ENCODE peak calls at places on chromosome 10, in five cellular contexts. Y is A549, D is HepG2, L is GM12878, Z is endothelial cell of umbilical vein. H is an unnamed sample.

GRCh38 chr10:31457858-31458257 is 138.8 kb downstream of the ZEB1 start:
- DNase-seq in L (no peak), D (no peak), Z (no peak), Y (no peak), H (no peak)

GRCh38 chr10:105675333-105675732 is 1034.2 kb downstream of the SORCS3 start:
- DNase-seq in D (no peak), Y (no peak), L (no peak), Z (no peak), H (no peak)

GRCh38 chr10:11693376-11693775 is 48.8 kb upstream of the ECHDC3 start:
- DNase-seq in Z (no peak), D (no peak), Y (no peak), L (no peak), H (no peak)

GRCh38 chr10:67670401-67670800 is 25.6 kb downstream of the CTNNA3 start:
- DNase-seq in D (no peak), Z (peak), L (no peak), Y (no peak), H (no peak)

GRCh38 chr10:92714872-92715271 is 25.1 kb downstream of the HHEX start:
- DNase-seq in Y (no peak), L (no peak), D (no peak), Z (no peak), H (no peak)

GRCh38 chr10:106078796-106079576 is 1085.5 kb downstream of the SORCS1 start:
- DNase-seq in Z (no peak), L (no peak), Y (no peak), D (no peak), H (no peak)

GRCh38 chr10:35219292-35219691 is 92.6 kb downstream of the CREM start:
- DNase-seq in D (no peak), Z (no peak), L (no peak), Y (no peak), H (no peak)

GRCh38 chr10:95478935-95479334 is 82.2 kb downstream of the SORBS1 start:
- DNase-seq in Z (peak), Y (no peak), D (no peak), L (no peak), H (no peak)

GRCh38 chr10:14774214-14774580 is 500 bp downstream of the FAM107B start:
- DNase-seq in Z (no peak), Y (no peak), D (no peak), L (no peak), H (no peak)

GRCh38 chr10:132710036-132710686 is 75.8 kb downstream of the NKX6-2 start:
- DNase-seq in Z (no peak), Y (no peak), L (no peak), D (no peak), H (no peak)
- TF ChIP-seq MAX in Z (no peak), Y (no peak), L (no peak), D (no peak), H (no peak)

GRCh38 chr10:132399117-132400035 is 2.4 kb downstream of the PWWP2B start:
- DNase-seq in D (no peak), Y (no peak), Z (no peak), L (no peak), H (no peak)
- TF ChIP-seq POLR2A in D (no peak), Y (no peak), Z (no peak), L (no peak), H (no peak)

GRCh38 chr10:21954690-21955089 is 48.8 kb downstream of the DNAJC1 start:
- DNase-seq in L (no peak), Z (no peak), Y (no peak), D (no peak), H (no peak)

GRCh38 chr10:21950566-21950965 is 53.0 kb downstream of the DNAJC1 start:
- DNase-seq in L (no peak), Z (no peak), D (no peak), Y (no peak), H (no peak)

GRCh38 chr10:21954132-21954531 is 49.4 kb downstream of the DNAJC1 start:
- DNase-seq in L (no peak), D (no peak), Z (no peak), Y (no peak), H (no peak)

DNA sequence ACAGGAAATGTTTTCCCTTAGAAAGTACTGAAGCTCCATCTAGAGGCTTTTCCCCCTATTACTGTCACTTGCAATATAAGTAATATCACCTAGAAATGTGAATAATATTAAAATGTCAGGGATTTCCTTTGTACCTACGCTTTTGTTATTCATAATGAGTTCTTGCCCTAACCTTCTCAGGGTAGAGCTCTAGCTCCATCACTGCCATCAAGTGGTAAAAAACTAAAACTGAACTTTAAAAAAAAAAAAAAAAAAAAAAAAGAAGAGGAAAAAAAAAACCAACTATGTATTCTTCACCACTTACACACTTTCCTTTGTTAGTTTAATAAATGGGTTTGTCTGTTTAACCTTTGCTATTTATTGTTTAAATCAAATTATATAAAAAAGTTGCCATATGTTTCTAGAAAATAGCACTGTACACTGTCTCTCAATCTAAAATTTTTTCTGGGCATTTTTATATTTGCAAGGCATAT is 49.9 kb downstream of the DNAJC1 start:
- DNase-seq in D (peak), L (no peak), Z (peak), Y (peak), H (peak)
- TF ChIP-seq MYC in D (no peak), L (no peak), Z (no peak), Y (no peak), H (no peak)

GRCh38 chr10:47299989-47300931 is at the start of gene GDF10:
- DNase-seq in D (peak), Z (no peak), Y (no peak), L (no peak), H (no peak)
- TF ChIP-seq MAX in D (peak), Z (no peak), Y (no peak), L (no peak), H (no peak)

DNA sequence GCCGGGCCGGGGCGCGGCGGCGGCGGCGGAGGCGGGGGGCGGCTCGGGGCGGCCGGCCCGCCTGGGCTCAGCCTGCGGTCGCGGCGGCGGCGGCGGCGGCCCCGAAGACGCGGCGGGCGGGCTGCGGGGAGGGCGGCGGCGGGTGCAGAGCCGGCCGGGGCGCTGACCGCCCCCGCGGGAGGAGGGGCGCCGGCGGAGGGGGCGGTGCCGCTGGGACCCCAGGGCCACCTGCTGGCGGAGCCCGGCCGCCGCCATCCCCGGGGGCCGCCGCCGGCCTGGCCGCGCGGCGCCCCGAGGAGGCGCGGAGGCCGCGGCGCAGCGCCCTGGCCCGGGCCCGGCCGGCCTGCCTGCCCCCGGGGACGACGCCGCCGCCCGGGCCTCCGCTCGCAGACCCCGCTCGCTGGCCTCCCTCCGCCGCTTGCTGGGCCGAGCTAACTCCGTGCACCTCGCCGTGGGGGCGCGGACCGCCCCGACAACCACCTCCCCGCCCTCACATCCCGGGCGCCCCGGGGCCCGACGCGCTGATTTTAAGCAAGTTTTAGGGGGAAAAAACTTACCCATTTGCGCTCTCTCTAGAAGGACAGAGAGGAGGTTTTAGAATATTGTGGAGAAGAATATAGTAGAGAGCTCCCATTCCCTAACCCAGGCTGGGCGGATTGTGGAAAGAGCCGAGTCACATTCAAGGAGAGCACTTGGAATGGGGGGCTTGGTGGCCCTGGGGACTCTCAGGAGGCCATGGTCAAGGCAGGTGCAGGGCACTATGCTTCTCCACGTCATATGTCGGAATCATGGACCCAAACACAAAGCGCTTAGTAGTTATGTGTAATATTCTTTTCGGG is at the start of gene BEND7:
- DNase-seq in L (no peak), Y (peak), Z (peak), D (no peak), H (peak)
- TF ChIP-seq POLR2A in L (no peak), Y (peak), Z (no peak), D (no peak), H (no peak)

GRCh38 chr10:77251297-77252013 is 386.2 kb downstream of the KCNMA1 start:
- DNase-seq in L (no peak), Y (peak), D (peak), Z (peak), H (peak)
- TF ChIP-seq MYC in L (no peak), Y (no peak), D (no peak), Z (no peak), H (no peak)

DNA sequence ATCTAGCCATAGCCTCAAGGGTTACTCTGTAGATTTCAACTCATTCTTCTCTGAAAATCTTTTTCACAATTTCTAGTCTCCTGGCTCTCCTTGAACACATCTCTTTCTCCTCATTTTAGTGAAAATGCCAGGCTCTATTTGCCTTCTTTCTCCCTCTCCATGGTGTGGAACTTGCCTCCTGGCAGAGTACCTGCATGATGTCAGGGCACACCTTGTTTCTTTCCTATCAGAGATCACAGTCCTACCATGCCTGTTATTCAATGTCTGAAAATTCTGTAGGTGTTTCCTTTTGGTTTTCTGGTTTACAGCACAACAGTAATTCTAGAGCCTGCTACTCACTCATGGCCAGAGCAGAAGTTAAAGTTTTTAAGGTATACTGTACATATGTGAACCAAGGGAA is 237.8 kb downstream of the ADK start:
- DNase-seq in Z (no peak), D (no peak), Y (no peak), L (no peak), H (no peak)
- TF ChIP-seq MAX in Z (no peak), D (no peak), Y (no peak), L (no peak), H (no peak)

DNA sequence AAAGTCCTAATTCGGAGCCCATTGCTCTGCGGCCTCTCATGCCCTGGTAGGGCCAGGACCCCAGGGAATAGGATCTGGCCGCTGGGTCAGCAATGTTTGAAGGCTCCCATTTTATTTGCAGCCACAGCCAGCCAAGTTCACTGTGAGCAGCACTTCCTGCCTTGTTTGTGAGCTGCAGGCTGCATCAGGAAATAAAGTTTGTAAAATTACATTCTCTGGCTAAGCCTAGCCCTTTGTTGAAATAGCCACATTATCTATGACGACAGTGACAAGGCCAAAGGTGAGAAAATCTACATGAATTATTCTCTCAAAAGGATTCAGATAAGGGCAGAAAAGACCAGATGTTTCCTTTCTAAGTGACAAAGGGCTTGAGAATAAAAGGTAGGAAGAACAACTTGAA is 23.7 kb upstream of the ITGB1 start:
- DNase-seq in D (no peak), L (no peak), Y (no peak), Z (peak), H (peak)
- TF ChIP-seq POLR2A in D (no peak), L (no peak), Y (peak), Z (no peak), H (no peak)

GRCh38 chr10:19745672-19746071 is 70.6 kb upstream of the PLXDC2 start:
- DNase-seq in Z (no peak), L (no peak), Y (no peak), D (no peak), H (no peak)

GRCh38 chr10:19750972-19751371 is 65.3 kb upstream of the PLXDC2 start:
- DNase-seq in D (no peak), L (no peak), Y (no peak), Z (no peak), H (no peak)

GRCh38 chr10:19749185-19749729 is 67.0 kb upstream of the PLXDC2 start:
- DNase-seq in Z (no peak), L (no peak), Y (no peak), D (no peak), H (no peak)
- TF ChIP-seq MYC in Z (no peak), L (no peak), Y (no peak), D (no peak), H (no peak)

GRCh38 chr10:44114441-44114840 is 270.5 kb downstream of the CXCL12 start:
- DNase-seq in Y (no peak), Z (no peak), D (no peak), L (no peak), H (no peak)

DNA sequence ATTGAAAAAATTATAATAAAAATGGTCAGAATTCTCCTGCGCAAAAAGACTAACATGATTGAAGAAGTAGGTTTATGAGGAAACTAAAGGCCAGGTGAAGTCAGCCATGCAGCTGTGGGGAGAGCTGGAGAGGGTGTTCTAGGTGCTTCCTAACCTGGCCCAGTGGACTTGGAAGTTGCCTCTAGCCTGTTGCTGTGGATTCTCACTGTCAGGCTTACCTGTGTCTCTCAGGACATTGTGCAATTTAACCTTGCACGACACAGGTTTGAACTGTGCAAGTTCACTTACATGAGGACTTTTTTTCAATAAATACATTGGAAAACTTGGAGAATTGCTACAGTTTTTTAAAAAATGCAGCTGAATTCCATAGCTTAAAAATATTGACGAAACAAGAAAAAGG is 266.4 kb downstream of the CXCL12 start:
- DNase-seq in D (no peak), Y (no peak), Z (no peak), L (no peak), H (no peak)
- TF ChIP-seq MAX in D (no peak), Y (no peak), Z (no peak), L (no peak), H (no peak)